ENCODE peak calls at places on chromosomes 11 and 22, in nine cellular contexts. W is tibial artery, J is heart left ventricle, G is progenitor cell of endocrine pancreas, T is choroid plexus epithelial cell, S is hepatocyte, X is stomach, P is cardiac fibroblast, I is epithelial cell of esophagus. N is an unnamed sample.

GRCh38 chr11:15038963-15039362 is 34.4 kb upstream of the CALCB start:
- DNase-seq in W (no peak), J (no peak), G (no peak), T (peak; percentile 34), S (no peak), X (no peak), P (peak; percentile 54), I (peak; percentile 66), N (no peak)

GRCh38 chr11:119169272-119169719 is 771 bp downstream of the NLRX1 start:
- DNase-seq in W (peak; percentile 44), J (peak; percentile 84), G (no peak), T (peak; percentile 39), S (peak; percentile 51), X (peak; percentile 33), P (peak; percentile 40), I (peak; percentile 50), N (peak; percentile 29)

GRCh38 chr22:42178910-42179495 is 48.4 kb upstream of the CYP2D6 start:
- DNase-seq in W (no peak), J (no peak), G (no peak), T (no peak), S (no peak), X (no peak), P (no peak), I (no peak), N (no peak)

GRCh38 chr22:30186048-30186447 is 60.5 kb downstream of the LIF start:
- DNase-seq in W (no peak), J (no peak), G (no peak), T (no peak), S (no peak), X (no peak), P (no peak), I (no peak), N (no peak)

GRCh38 chr11:117933930-117934329 is 4.7 kb upstream of the TMPRSS13 start:
- DNase-seq in W (no peak), J (no peak), G (no peak), T (no peak), S (no peak), X (no peak), P (no peak), I (no peak), N (no peak)

GRCh38 chr11:95916049-95916448 is 7.9 kb downstream of the MTMR2 start:
- DNase-seq in W (no peak), J (no peak), G (no peak), T (no peak), S (no peak), X (no peak), P (peak; percentile 62), I (no peak), N (no peak)

GRCh38 chr22:44099696-44100095 is 75.6 kb downstream of the PARVB start:
- DNase-seq in W (no peak), J (peak; percentile 18), G (no peak), T (no peak), S (no peak), X (no peak), P (no peak), I (no peak), N (no peak)

GRCh38 chr11:74444173-74444832 is 23.0 kb downstream of the KCNE3 start:
- DNase-seq in W (no peak), J (no peak), G (no peak), T (no peak), S (no peak), X (peak; percentile 28), P (no peak), I (no peak), N (no peak)

GRCh38 chr22:36536717-36537116 is 7.8 kb upstream of the EIF3D start:
- DNase-seq in W (no peak), J (no peak), G (no peak), T (no peak), S (no peak), X (no peak), P (no peak), I (no peak), N (no peak)

GRCh38 chr11:3841426-3842304 is 906 bp upstream of the RHOG start:
- DNase-seq in W (peak; percentile 76), J (peak; percentile 87), G (peak; percentile 79), T (peak; percentile 91), S (peak; percentile 92), X (peak; percentile 89), P (peak; percentile 96), I (peak; percentile 77), N (peak; percentile 89)

GRCh38 chr22:40525250-40525884 is 111.2 kb downstream of the MRTFA start:
- DNase-seq in W (peak; percentile 52), J (no peak), G (no peak), T (peak; percentile 73), S (peak; percentile 38), X (peak; percentile 48), P (peak; percentile 71), I (peak; percentile 52), N (no peak)

GRCh38 chr11:33258631-33259184 is 1.5 kb downstream of the HIPK3 start:
- DNase-seq in W (no peak), J (no peak), G (no peak), T (peak; percentile 73), S (no peak), X (no peak), P (peak; percentile 71), I (peak; percentile 78), N (peak; percentile 72)

GRCh38 chr11:67439321-67440228 is 2.1 kb upstream of the PTPRCAP start:
- DNase-seq in W (no peak), J (peak; percentile 48), G (no peak), T (no peak), S (no peak), X (peak; percentile 65), P (peak; percentile 25), I (peak; percentile 53), N (peak; percentile 10)

GRCh38 chr11:130785376-130786110 is 130.7 kb downstream of the SNX19 start:
- DNase-seq in W (no peak), J (no peak), G (no peak), T (peak; percentile 77), S (no peak), X (no peak), P (peak; percentile 84), I (peak; percentile 42), N (peak; percentile 77)

GRCh38 chr11:69137148-69137844 is 18.4 kb upstream of the SMIM38 start:
- DNase-seq in W (no peak), J (no peak), G (no peak), T (no peak), S (no peak), X (peak; percentile 58), P (no peak), I (no peak), N (no peak)

GRCh38 chr11:15815246-15816209 is 540.8 kb downstream of the SOX6 start:
- DNase-seq in W (no peak), J (no peak), G (no peak), T (no peak), S (no peak), X (no peak), P (peak; percentile 55), I (peak; percentile 29), N (peak; percentile 14)

GRCh38 chr11:65017927-65018326 is 4.0 kb downstream of the ARL2 start:
- DNase-seq in W (no peak), J (no peak), G (no peak), T (no peak), S (no peak), X (no peak), P (no peak), I (no peak), N (no peak)

GRCh38 chr11:65016705-65017104 is 2.7 kb downstream of the ARL2 start:
- DNase-seq in W (no peak), J (no peak), G (no peak), T (no peak), S (no peak), X (no peak), P (no peak), I (peak; percentile 30), N (no peak)

GRCh38 chr11:65014146-65014960 is at the start of gene ARL2:
- DNase-seq in W (peak; percentile 47), J (no peak), G (peak; percentile 87), T (no peak), S (no peak), X (peak; percentile 36), P (no peak), I (peak; percentile 22), N (no peak)

GRCh38 chr11:65013130-65013691 is 749 bp upstream of the ARL2 start:
- DNase-seq in W (peak; percentile 93), J (peak; percentile 93), G (peak; percentile 79), T (peak; percentile 90), S (peak; percentile 95), X (peak; percentile 93), P (peak; percentile 90), I (peak; percentile 88), N (peak; percentile 87)

GRCh38 chr11:65013692-65014145 is 241 bp upstream of the ARL2 start:
- DNase-seq in W (peak; percentile 89), J (peak; percentile 95), G (no peak), T (peak; percentile 90), S (peak; percentile 94), X (peak; percentile 89), P (peak; percentile 88), I (peak; percentile 87), N (peak; percentile 90)
- TF ChIP-seq CTCF in W (no peak), J (peak; percentile 72), G (no peak), T (no peak), S (peak; percentile 3), X (no peak), P (no peak), I (no peak), N (no peak)

GRCh38 chr22:37636186-37636948 is 3.1 kb upstream of the SH3BP1 start:
- DNase-seq in W (no peak), J (no peak), G (no peak), T (peak; percentile 98), S (no peak), X (peak; percentile 31), P (peak; percentile 10), I (no peak), N (peak; percentile 84)
- TF ChIP-seq CTCF in W (no peak), J (no peak), G (no peak), T (peak; percentile 64), S (no peak), X (no peak), P (peak; percentile 41), I (peak; percentile 25), N (peak; percentile 59)

GRCh38 chr11:18265949-18266348 is at the start of gene SAA1:
- DNase-seq in W (no peak), J (no peak), G (no peak), T (peak; percentile 15), S (peak; percentile 15), X (no peak), P (peak; percentile 40), I (peak; percentile 78), N (no peak)
- TF ChIP-seq CTCF in W (no peak), J (no peak), G (no peak), T (no peak), S (no peak), X (no peak), P (no peak), I (no peak), N (no peak)

DNA sequence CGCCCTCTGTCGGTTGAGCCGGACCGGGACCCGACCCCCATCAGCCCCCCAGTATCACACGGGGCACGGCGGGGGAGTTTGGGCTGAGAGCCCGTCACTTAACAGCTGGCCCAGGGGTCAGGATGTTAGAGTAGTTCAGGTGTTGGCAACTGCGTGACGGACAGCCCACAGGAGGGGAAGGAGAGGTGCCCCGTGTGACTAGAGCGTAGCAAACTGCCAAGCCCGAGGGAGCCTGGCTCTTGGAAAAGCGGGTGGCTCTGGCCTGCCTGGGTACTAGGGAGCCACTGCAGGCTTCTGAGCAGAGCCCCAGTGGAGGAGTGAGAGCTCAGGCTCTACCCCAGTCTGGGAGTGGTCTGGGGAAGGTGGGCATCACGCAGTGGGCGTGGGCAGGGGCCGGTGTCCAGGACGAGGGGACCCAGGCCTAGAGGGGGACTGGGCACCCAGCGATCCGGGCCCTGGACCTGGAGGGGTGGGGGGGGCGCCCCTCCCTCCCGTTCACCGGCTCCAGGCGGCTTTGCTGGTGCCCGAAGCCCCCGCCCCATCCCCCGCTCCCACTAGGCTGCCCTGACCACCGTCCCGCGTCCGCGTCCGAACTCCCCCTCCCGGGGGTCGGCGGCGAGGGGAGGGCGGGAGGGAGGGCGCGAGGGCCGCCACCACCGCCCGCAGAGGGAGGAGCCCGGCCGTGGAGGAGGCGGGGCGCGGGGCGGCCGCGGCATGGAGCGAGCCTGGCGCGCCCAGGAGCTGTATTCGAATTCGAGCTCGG is 24.4 kb downstream of the SHANK3 start:
- DNase-seq in W (no peak), J (peak; percentile 30), G (peak; percentile 50), T (peak; percentile 14), S (peak; percentile 69), X (no peak), P (no peak), I (peak; percentile 43), N (no peak)
- TF ChIP-seq CTCF in W (no peak), J (no peak), G (peak; percentile 69), T (peak; percentile 67), S (peak; percentile 63), X (no peak), P (peak; percentile 56), I (peak; percentile 44), N (peak; percentile 71)

N was measured in astrocyte of the spinal cord.